ENCODE peak calls at places on chromosomes 3 and 15, in eight cellular contexts. I is DND-41, C is IMR-90, U is mammary epithelial cell, M is mesendoderm, O is neural progenitor cell, K is GM23248, T is fibroblast of lung. R is an unnamed sample.

GRCh38 chr15:79432345-79433311 is 492 bp downstream of the MINAR1 start:
- DNase-seq in I (no peak), C (no peak), U (peak; percentile 14), M (peak; percentile 54), O (peak; percentile 74), K (peak; percentile 42), T (no peak), R (no peak)

GRCh38 chr15:70121656-70122297 is 24.1 kb upstream of the TLE3 start:
- DNase-seq in I (no peak), C (peak; percentile 80), U (peak; percentile 63), M (no peak), O (no peak), K (peak; percentile 96), T (peak; percentile 97), R (peak; percentile 51)

GRCh38 chr15:95734422-95735316 is 595.8 kb upstream of the NR2F2 start:
- DNase-seq in I (peak; percentile 27), C (no peak), U (peak; percentile 38), M (no peak), O (no peak), K (no peak), T (peak; percentile 88), R (no peak)

GRCh38 chr15:48811325-48811938 is 563 bp upstream of the CEP152 start:
- DNase-seq in I (no peak), C (no peak), U (no peak), M (no peak), O (peak; percentile 31), K (no peak), T (no peak), R (no peak)

GRCh38 chr3:52091566-52092290 is 35.4 kb upstream of the DUSP7 start:
- DNase-seq in I (no peak), C (peak; percentile 49), U (no peak), M (no peak), O (no peak), K (peak; percentile 72), T (peak; percentile 40), R (no peak)

GRCh38 chr3:79246875-79247274 is 520.9 kb downstream of the ROBO1 start:
- DNase-seq in I (no peak), C (no peak), U (no peak), M (no peak), O (no peak), K (no peak), T (no peak), R (no peak)

GRCh38 chr3:66989860-66990696 is 8.0 kb upstream of the KBTBD8 start:
- DNase-seq in I (no peak), C (no peak), U (no peak), M (peak; percentile 68), O (no peak), K (peak; percentile 49), T (peak; percentile 1), R (no peak)

GRCh38 chr15:76903251-76903681 is 1.9 kb downstream of the SCAPER start:
- DNase-seq in I (peak; percentile 6), C (peak; percentile 78), U (peak; percentile 13), M (peak; percentile 40), O (peak; percentile 16), K (peak; percentile 54), T (peak; percentile 59), R (peak; percentile 30)

GRCh38 chr3:72171461-72171860 is 386.5 kb upstream of the PROK2 start:
- DNase-seq in I (no peak), C (no peak), U (no peak), M (peak; percentile 24), O (no peak), K (peak; percentile 76), T (peak; percentile 72), R (no peak)

GRCh38 chr3:72052841-72053409 is 268.0 kb upstream of the PROK2 start:
- DNase-seq in I (no peak), C (no peak), U (peak; percentile 7), M (no peak), O (no peak), K (peak; percentile 33), T (peak; percentile 9), R (no peak)

GRCh38 chr3:10116138-10116460 is 624 bp downstream of the BRK1 start:
- DNase-seq in I (no peak), C (peak; percentile 54), U (peak; percentile 43), M (peak; percentile 70), O (no peak), K (peak; percentile 72), T (peak; percentile 68), R (no peak)

GRCh38 chr3:45180051-45180450 is 33.9 kb upstream of the CDCP1 start:
- DNase-seq in I (no peak), C (peak; percentile 80), U (peak; percentile 59), M (peak; percentile 66), O (no peak), K (peak; percentile 90), T (peak; percentile 75), R (peak; percentile 63)

GRCh38 chr3:72953325-72953956 is 43.2 kb upstream of the PPP4R2 start:
- DNase-seq in I (no peak), C (peak; percentile 30), U (no peak), M (peak; percentile 82), O (no peak), K (peak; percentile 32), T (no peak), R (no peak)

GRCh38 chr3:187264051-187264450 is 27.5 kb downstream of the MASP1 start:
- DNase-seq in I (no peak), C (peak; percentile 88), U (no peak), M (peak; percentile 80), O (no peak), K (peak; percentile 82), T (peak; percentile 86), R (peak; percentile 74)

GRCh38 chr15:39595621-39596221 is 14.8 kb downstream of the THBS1 start:
- DNase-seq in I (no peak), C (peak; percentile 43), U (peak; percentile 41), M (no peak), O (no peak), K (peak; percentile 58), T (peak; percentile 13), R (peak; percentile 41)

GRCh38 chr3:36959821-36960220 is 15.0 kb upstream of the TRANK1 start:
- DNase-seq in I (no peak), C (no peak), U (no peak), M (no peak), O (no peak), K (no peak), T (peak; percentile 35), R (no peak)

GRCh38 chr3:100073555-100074307 is 40.6 kb downstream of the FILIP1L start:
- DNase-seq in I (peak; percentile 40), C (peak; percentile 97), U (no peak), M (peak; percentile 78), O (peak; percentile 67), K (no peak), T (peak; percentile 91), R (peak; percentile 84)

GRCh38 chr3:100656945-100657344 is 47.5 kb downstream of the ADGRG7 start:
- DNase-seq in I (no peak), C (no peak), U (no peak), M (peak; percentile 59), O (no peak), K (no peak), T (no peak), R (no peak)

GRCh38 chr15:34206016-34206415 is 3.9 kb downstream of the KATNBL1 start:
- DNase-seq in I (no peak), C (peak; percentile 66), U (peak; percentile 66), M (no peak), O (no peak), K (peak; percentile 50), T (peak; percentile 78), R (no peak)

GRCh38 chr15:52162876-52163275 is 28.3 kb downstream of the GNB5 start:
- DNase-seq in I (no peak), C (no peak), U (no peak), M (no peak), O (no peak), K (no peak), T (no peak), R (no peak)
- H3K9ac ChIP-seq in I (no peak overlapping the region), C (no peak overlapping the region), U (no peak overlapping the region), M (no peak overlapping the region), O (no peak overlapping the region), K (no peak overlapping the region), T (no peak overlapping the region), R (no peak overlapping the region)

DNA sequence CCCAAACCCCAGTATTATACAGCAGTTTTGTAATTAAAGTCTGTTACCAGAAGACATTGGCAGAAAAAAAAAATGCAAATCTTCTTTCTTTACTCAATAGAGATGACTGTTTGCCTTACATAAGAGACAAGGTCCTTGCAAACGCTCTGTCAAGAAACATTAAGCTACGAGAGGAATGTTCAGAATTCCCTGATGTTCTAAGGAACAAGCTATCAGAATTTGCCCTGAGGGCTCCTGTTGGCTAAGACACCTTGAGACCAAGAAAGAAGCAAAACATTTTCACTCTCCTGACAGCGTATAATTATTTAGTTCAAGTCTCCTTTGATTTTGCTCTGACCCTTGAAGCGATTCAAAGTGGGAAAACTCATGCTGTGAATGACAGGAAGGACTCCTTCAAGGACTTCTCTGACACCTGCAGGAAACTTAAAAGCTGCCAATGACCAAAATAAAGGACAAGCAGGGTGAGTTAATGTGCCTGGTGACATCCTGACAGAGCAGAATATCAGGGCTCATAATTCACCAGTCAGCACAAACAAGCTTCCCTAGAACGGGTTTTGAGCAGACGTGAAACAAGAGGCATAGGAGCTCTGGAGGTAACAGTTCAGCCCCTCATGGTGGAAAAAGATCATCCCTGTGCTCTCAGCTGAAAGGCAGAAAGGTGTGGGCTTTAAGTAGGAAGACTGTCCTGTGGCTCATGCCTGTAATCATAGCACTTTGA is 2.5 kb downstream of the SCAMP2 start:
- DNase-seq in I (no peak), C (no peak), U (peak; percentile 58), M (peak; percentile 86), O (no peak), K (no peak), T (no peak), R (peak; percentile 65)
- H3K4me1 ChIP-seq in I (peaks cover 41% of the 10 kb centered on the region), C (peaks cover 18% of the 10 kb centered on the region), U (peaks cover 54% of the 10 kb centered on the region), M (peaks cover 2% of the 10 kb centered on the region), O (peaks cover 4% of the 10 kb centered on the region), K (peaks cover 21% of the 10 kb centered on the region), T (peaks cover 4% of the 10 kb centered on the region), R (peaks cover 40% of the 10 kb centered on the region)

DNA sequence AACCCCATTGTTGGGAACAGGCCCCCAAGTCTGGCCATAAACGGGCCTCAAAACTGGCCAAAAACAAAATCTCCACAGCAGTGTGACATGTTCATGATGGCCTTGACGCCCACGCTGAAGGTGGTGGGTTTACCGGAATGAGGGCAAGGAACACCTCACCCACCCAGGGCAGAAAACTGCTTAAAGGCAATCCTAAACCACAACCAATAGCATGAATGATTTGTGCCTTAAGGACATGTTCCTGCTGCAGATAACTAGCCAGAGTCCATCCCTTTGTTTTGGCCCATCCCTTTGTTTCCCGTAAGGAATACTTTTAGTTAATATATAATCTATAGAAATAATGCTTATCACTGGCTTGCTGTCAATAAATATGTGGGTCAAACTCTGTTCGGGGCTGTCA is 47.7 kb downstream of the KLHDC8B start:
- DNase-seq in I (no peak), C (no peak), U (no peak), M (no peak), O (no peak), K (no peak), T (no peak), R (no peak)
- H3K4me3 ChIP-seq in I (no peak overlapping the region), C (no peak overlapping the region), U (no peak overlapping the region), M (no peak overlapping the region), O (no peak overlapping the region), K (no peak overlapping the region), T (no peak overlapping the region), R (no peak overlapping the region)

DNA sequence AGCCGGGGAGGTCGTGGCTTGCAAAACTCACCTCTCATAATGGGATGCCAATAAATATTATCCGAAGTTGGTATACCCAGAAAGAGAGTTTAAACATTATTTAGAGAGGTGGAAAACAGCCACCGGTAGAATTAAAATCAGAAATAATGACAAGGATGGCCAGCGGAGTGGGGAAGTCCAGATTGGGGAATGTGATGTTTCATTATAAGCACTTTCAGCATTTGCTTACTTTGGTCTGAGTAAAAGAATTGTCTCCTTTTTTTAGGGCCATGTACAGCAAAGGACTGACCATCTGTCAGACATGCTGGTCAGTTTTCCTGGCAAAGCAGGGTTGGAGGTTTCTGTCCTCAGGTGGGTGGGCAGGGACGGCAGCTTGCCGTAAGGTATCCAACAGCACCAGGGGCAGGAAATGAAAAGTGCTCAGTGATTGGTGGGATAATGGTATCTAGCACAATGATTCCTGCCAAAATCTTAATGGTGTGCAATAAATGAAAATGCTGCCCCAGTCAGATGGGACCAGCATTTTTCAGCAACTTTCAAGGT is 24.3 kb downstream of the APBA2 start:
- DNase-seq in I (no peak), C (no peak), U (no peak), M (no peak), O (no peak), K (no peak), T (no peak), R (no peak)
- H3K9ac ChIP-seq in I (no peak overlapping the region), C (no peak overlapping the region), U (no peak overlapping the region), M (no peak overlapping the region), O (no peak overlapping the region), K (no peak overlapping the region), T (no peak overlapping the region), R (no peak overlapping the region)